ENCODE peak calls at places on chromosome 13, in six cellular contexts. One of them, this sample, is unnamed.

GRCh38 chr13:35471466-35472307 is 4.8 kb downstream of the MAB21L1 start:
- DNase-seq in SK-N-SH: no peak
- DNase-seq in stomach: no peak
- DNase-seq in activated B cell treated with CpG ODN at 0.5 μM for 24 hours: no peak
- DNase-seq in BE2C: peak
- DNase-seq in ovary: no peak
- DNase-seq in this sample: peak

GRCh38 chr13:92530364-92530763 is 696.2 kb upstream of the GPC6 start:
- DNase-seq in SK-N-SH: no peak
- DNase-seq in stomach: no peak
- DNase-seq in activated B cell treated with CpG ODN at 0.5 μM for 24 hours: no peak
- DNase-seq in BE2C: no peak
- DNase-seq in ovary: no peak
- DNase-seq in this sample: no peak

GRCh38 chr13:28463481-28463880 is 31.4 kb downstream of the FLT1 start:
- DNase-seq in SK-N-SH: no peak
- DNase-seq in stomach: no peak
- DNase-seq in activated B cell treated with CpG ODN at 0.5 μM for 24 hours: no peak
- DNase-seq in BE2C: no peak
- DNase-seq in ovary: no peak
- DNase-seq in this sample: no peak

GRCh38 chr13:59494151-59494550 is 669.6 kb downstream of the DIAPH3 start:
- DNase-seq in SK-N-SH: no peak
- DNase-seq in stomach: no peak
- DNase-seq in activated B cell treated with CpG ODN at 0.5 μM for 24 hours: no peak
- DNase-seq in BE2C: no peak
- DNase-seq in ovary: no peak
- DNase-seq in this sample: no peak

GRCh38 chr13:106565127-106565775 is 2.7 kb downstream of the ARGLU1 start:
- DNase-seq in SK-N-SH: no peak
- DNase-seq in stomach: no peak
- DNase-seq in activated B cell treated with CpG ODN at 0.5 μM for 24 hours: no peak
- DNase-seq in BE2C: no peak
- DNase-seq in ovary: no peak
- DNase-seq in this sample: no peak

GRCh38 chr13:26344980-26345379 is 91.1 kb downstream of the CDK8 start:
- DNase-seq in SK-N-SH: no peak
- DNase-seq in stomach: no peak
- DNase-seq in activated B cell treated with CpG ODN at 0.5 μM for 24 hours: no peak
- DNase-seq in BE2C: no peak
- DNase-seq in ovary: no peak
- DNase-seq in this sample: no peak

GRCh38 chr13:43848250-43848649 is 31.3 kb downstream of the CCDC122 start:
- DNase-seq in SK-N-SH: no peak
- DNase-seq in stomach: no peak
- DNase-seq in activated B cell treated with CpG ODN at 0.5 μM for 24 hours: no peak
- DNase-seq in BE2C: no peak
- DNase-seq in ovary: no peak
- DNase-seq in this sample: no peak

GRCh38 chr13:28320884-28321574 is 173.9 kb downstream of the FLT1 start:
- DNase-seq in SK-N-SH: no peak
- DNase-seq in stomach: no peak
- DNase-seq in activated B cell treated with CpG ODN at 0.5 μM for 24 hours: no peak
- DNase-seq in BE2C: no peak
- DNase-seq in ovary: no peak
- DNase-seq in this sample: no peak

GRCh38 chr13:101916758-101917474 is 464.4 kb downstream of the ITGBL1 start:
- DNase-seq in SK-N-SH: peak
- DNase-seq in stomach: no peak
- DNase-seq in activated B cell treated with CpG ODN at 0.5 μM for 24 hours: no peak
- DNase-seq in BE2C: peak
- DNase-seq in ovary: no peak
- DNase-seq in this sample: peak

GRCh38 chr13:44448875-44449274 is 75.3 kb downstream of the SERP2 start:
- DNase-seq in SK-N-SH: no peak
- DNase-seq in stomach: no peak
- DNase-seq in activated B cell treated with CpG ODN at 0.5 μM for 24 hours: no peak
- DNase-seq in BE2C: no peak
- DNase-seq in ovary: no peak
- DNase-seq in this sample: no peak

GRCh38 chr13:50757021-50757420 is 86.5 kb downstream of the DLEU7 start:
- DNase-seq in SK-N-SH: no peak
- DNase-seq in stomach: no peak
- DNase-seq in activated B cell treated with CpG ODN at 0.5 μM for 24 hours: no peak
- DNase-seq in BE2C: no peak
- DNase-seq in ovary: no peak
- DNase-seq in this sample: no peak

GRCh38 chr13:83941669-83942335 is 59.5 kb upstream of the SLITRK1 start:
- DNase-seq in SK-N-SH: no peak
- DNase-seq in stomach: no peak
- DNase-seq in activated B cell treated with CpG ODN at 0.5 μM for 24 hours: no peak
- DNase-seq in BE2C: no peak
- DNase-seq in ovary: no peak
- DNase-seq in this sample: no peak

GRCh38 chr13:106491928-106492327 is 43.5 kb downstream of the EFNB2 start:
- DNase-seq in SK-N-SH: no peak
- DNase-seq in stomach: no peak
- DNase-seq in activated B cell treated with CpG ODN at 0.5 μM for 24 hours: no peak
- DNase-seq in BE2C: no peak
- DNase-seq in ovary: no peak
- DNase-seq in this sample: no peak

GRCh38 chr13:19794552-19795143 is 11.9 kb upstream of the PSPC1 start:
- DNase-seq in SK-N-SH: no peak
- DNase-seq in stomach: no peak
- DNase-seq in activated B cell treated with CpG ODN at 0.5 μM for 24 hours: no peak
- DNase-seq in BE2C: no peak
- DNase-seq in ovary: no peak
- DNase-seq in this sample: no peak

GRCh38 chr13:23711355-23711754 is 141.1 kb downstream of the TNFRSF19 start:
- DNase-seq in SK-N-SH: no peak
- DNase-seq in stomach: no peak
- DNase-seq in activated B cell treated with CpG ODN at 0.5 μM for 24 hours: no peak
- DNase-seq in BE2C: no peak
- DNase-seq in ovary: no peak
- DNase-seq in this sample: no peak

GRCh38 chr13:23718916-23719470 is 148.8 kb downstream of the TNFRSF19 start:
- DNase-seq in SK-N-SH: no peak
- DNase-seq in stomach: no peak
- DNase-seq in activated B cell treated with CpG ODN at 0.5 μM for 24 hours: no peak
- DNase-seq in BE2C: no peak
- DNase-seq in ovary: no peak
- DNase-seq in this sample: no peak

GRCh38 chr13:23714672-23715071 is 144.5 kb downstream of the TNFRSF19 start:
- DNase-seq in SK-N-SH: no peak
- DNase-seq in stomach: no peak
- DNase-seq in activated B cell treated with CpG ODN at 0.5 μM for 24 hours: no peak
- DNase-seq in BE2C: no peak
- DNase-seq in ovary: no peak
- DNase-seq in this sample: no peak

GRCh38 chr13:23715092-23715761 is 145.0 kb downstream of the TNFRSF19 start:
- DNase-seq in SK-N-SH: no peak
- DNase-seq in stomach: no peak
- DNase-seq in activated B cell treated with CpG ODN at 0.5 μM for 24 hours: no peak
- DNase-seq in BE2C: no peak
- DNase-seq in ovary: no peak
- DNase-seq in this sample: no peak

GRCh38 chr13:23715762-23716235 is 145.6 kb downstream of the TNFRSF19 start:
- DNase-seq in SK-N-SH: no peak
- DNase-seq in stomach: peak
- DNase-seq in activated B cell treated with CpG ODN at 0.5 μM for 24 hours: no peak
- DNase-seq in BE2C: peak
- DNase-seq in ovary: no peak
- DNase-seq in this sample: peak
- TF ChIP-seq CTCF in SK-N-SH: peak
- TF ChIP-seq CTCF in stomach: no peak
- TF ChIP-seq CTCF in activated B cell treated with CpG ODN at 0.5 μM for 24 hours: no peak
- TF ChIP-seq CTCF in BE2C: peak
- TF ChIP-seq CTCF in ovary: no peak
- TF ChIP-seq CTCF in this sample: no peak

GRCh38 chr13:75365724-75366173 is 116.2 kb downstream of the TBC1D4 start:
- DNase-seq in SK-N-SH: no peak
- DNase-seq in stomach: no peak
- DNase-seq in activated B cell treated with CpG ODN at 0.5 μM for 24 hours: no peak
- DNase-seq in BE2C: no peak
- DNase-seq in ovary: no peak
- DNase-seq in this sample: no peak
- TF ChIP-seq CTCF in SK-N-SH: peak
- TF ChIP-seq CTCF in stomach: no peak
- TF ChIP-seq CTCF in activated B cell treated with CpG ODN at 0.5 μM for 24 hours: no peak
- TF ChIP-seq CTCF in BE2C: peak
- TF ChIP-seq CTCF in ovary: no peak
- TF ChIP-seq CTCF in this sample: no peak

GRCh38 chr13:40472427-40473220 is 193.8 kb downstream of the FOXO1 start:
- DNase-seq in SK-N-SH: no peak
- DNase-seq in stomach: no peak
- DNase-seq in activated B cell treated with CpG ODN at 0.5 μM for 24 hours: no peak
- DNase-seq in BE2C: no peak
- DNase-seq in ovary: no peak
- DNase-seq in this sample: no peak
- TF ChIP-seq CTCF in SK-N-SH: no peak
- TF ChIP-seq CTCF in stomach: no peak
- TF ChIP-seq CTCF in activated B cell treated with CpG ODN at 0.5 μM for 24 hours: no peak
- TF ChIP-seq CTCF in BE2C: no peak
- TF ChIP-seq CTCF in ovary: no peak
- TF ChIP-seq CTCF in this sample: no peak

DNA sequence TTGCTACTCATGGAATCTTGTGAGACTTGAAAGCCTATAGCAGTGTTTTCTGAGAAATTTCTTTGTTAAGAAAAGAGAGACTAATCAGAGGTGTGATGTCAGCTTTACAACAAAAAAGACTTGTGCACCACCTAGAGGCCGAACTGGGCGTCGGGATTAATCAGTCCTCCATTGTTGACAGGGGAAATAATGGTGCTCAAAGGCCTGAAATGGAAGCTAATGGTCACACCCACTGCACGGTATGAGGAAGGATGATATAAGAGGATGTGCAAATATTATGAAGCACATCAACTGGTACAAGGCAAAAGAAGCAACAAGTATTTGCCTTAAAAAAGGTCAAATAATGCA is 480.2 kb upstream of the MIR17HG start:
- DNase-seq in SK-N-SH: peak
- DNase-seq in stomach: peak
- DNase-seq in activated B cell treated with CpG ODN at 0.5 μM for 24 hours: no peak
- DNase-seq in BE2C: peak
- DNase-seq in ovary: peak
- DNase-seq in this sample: peak
- TF ChIP-seq CTCF in SK-N-SH: peak
- TF ChIP-seq CTCF in stomach: no peak
- TF ChIP-seq CTCF in activated B cell treated with CpG ODN at 0.5 μM for 24 hours: no peak
- TF ChIP-seq CTCF in BE2C: peak
- TF ChIP-seq CTCF in ovary: peak
- TF ChIP-seq CTCF in this sample: peak

DNA sequence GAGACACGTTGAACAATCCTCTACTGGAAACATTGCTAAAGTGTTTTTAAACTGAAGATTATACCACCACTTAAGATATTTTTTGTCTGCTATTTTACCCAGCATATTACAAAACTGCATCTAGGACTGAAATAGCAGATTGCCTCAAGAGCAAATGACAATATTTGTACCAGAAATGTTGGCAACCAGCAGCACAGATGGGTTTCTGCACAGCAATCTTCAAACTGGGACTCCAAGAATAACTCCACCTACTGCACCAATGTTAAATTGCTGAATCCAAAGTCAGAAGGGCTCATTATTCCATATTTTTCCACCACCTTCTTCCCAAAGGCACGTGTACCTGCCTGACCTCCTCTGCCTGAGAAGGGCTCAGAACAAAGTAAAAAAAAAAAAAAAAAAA is 79.6 kb downstream of the FOXO1 start:
- DNase-seq in SK-N-SH: no peak
- DNase-seq in stomach: no peak
- DNase-seq in activated B cell treated with CpG ODN at 0.5 μM for 24 hours: no peak
- DNase-seq in BE2C: no peak
- DNase-seq in ovary: no peak
- DNase-seq in this sample: no peak
- TF ChIP-seq CTCF in SK-N-SH: no peak
- TF ChIP-seq CTCF in stomach: no peak
- TF ChIP-seq CTCF in activated B cell treated with CpG ODN at 0.5 μM for 24 hours: no peak
- TF ChIP-seq CTCF in BE2C: no peak
- TF ChIP-seq CTCF in ovary: no peak
- TF ChIP-seq CTCF in this sample: no peak

GRCh38 chr13:100645382-100645781 is 29.2 kb downstream of the TMTC4 start:
- DNase-seq in SK-N-SH: no peak
- DNase-seq in stomach: no peak
- DNase-seq in activated B cell treated with CpG ODN at 0.5 μM for 24 hours: no peak
- DNase-seq in BE2C: no peak
- DNase-seq in ovary: no peak
- DNase-seq in this sample: no peak
- TF ChIP-seq CTCF in SK-N-SH: no peak
- TF ChIP-seq CTCF in stomach: no peak
- TF ChIP-seq CTCF in activated B cell treated with CpG ODN at 0.5 μM for 24 hours: no peak
- TF ChIP-seq CTCF in BE2C: no peak
- TF ChIP-seq CTCF in ovary: no peak
- TF ChIP-seq CTCF in this sample: no peak

GRCh38 chr13:73544175-73544574 is 485.4 kb downstream of the KLF5 start:
- DNase-seq in SK-N-SH: no peak
- DNase-seq in stomach: no peak
- DNase-seq in activated B cell treated with CpG ODN at 0.5 μM for 24 hours: no peak
- DNase-seq in BE2C: no peak
- DNase-seq in ovary: no peak
- DNase-seq in this sample: no peak
- TF ChIP-seq CTCF in SK-N-SH: peak
- TF ChIP-seq CTCF in stomach: no peak
- TF ChIP-seq CTCF in activated B cell treated with CpG ODN at 0.5 μM for 24 hours: no peak
- TF ChIP-seq CTCF in BE2C: no peak
- TF ChIP-seq CTCF in ovary: no peak
- TF ChIP-seq CTCF in this sample: no peak

This sample was measured in nephron progenitor cell.